ENCODE peak calls at places on chromosomes 11 and 22, in four cellular contexts. U is pancreas, A is body of pancreas, L is fibroblast of pulmonary artery. B is an unnamed sample.

GRCh38 chr11:11534981-11535380 is 86.8 kb downstream of the GALNT18 start:
- DNase-seq in U (no peak), A (peak), L (no peak), B (no peak)

GRCh38 chr11:33542921-33543320 is 157.7 kb downstream of the C11orf91 start:
- DNase-seq in U (no peak), A (peak), L (peak), B (peak)

GRCh38 chr22:24376002-24376401 is 51.4 kb upstream of the ADORA2A start:
- DNase-seq in U (no peak), A (no peak), L (no peak), B (no peak)

GRCh38 chr11:5153574-5154431 is 754 bp downstream of the OR52A1 start:
- DNase-seq in U (no peak), A (no peak), L (no peak), B (no peak)

GRCh38 chr22:47168900-47169800 is 406.7 kb downstream of the TBC1D22A start:
- DNase-seq in U (no peak), A (peak), L (peak), B (no peak)

GRCh38 chr11:69637956-69638871 is 2.7 kb upstream of the CCND1 start:
- DNase-seq in U (no peak), A (peak), L (peak), B (peak)

GRCh38 chr11:103773059-103773458 is 263.4 kb upstream of the DDI1 start:
- DNase-seq in U (no peak), A (no peak), L (peak), B (peak)

GRCh38 chr11:21177379-21177778 is 508.0 kb downstream of the NELL1 start:
- DNase-seq in U (no peak), A (no peak), L (no peak), B (no peak)

GRCh38 chr11:129280027-129280811 is 88.1 kb upstream of the ARHGAP32 start:
- DNase-seq in U (no peak), A (no peak), L (peak), B (peak)

GRCh38 chr11:17748044-17748443 is 13.5 kb downstream of the KCNC1 start:
- DNase-seq in U (no peak), A (no peak), L (no peak), B (no peak)

GRCh38 chr11:92875473-92875872 is 94.0 kb upstream of the MTNR1B start:
- DNase-seq in U (no peak), A (no peak), L (no peak), B (no peak)

GRCh38 chr11:92881940-92882339 is 87.5 kb upstream of the MTNR1B start:
- DNase-seq in U (no peak), A (no peak), L (no peak), B (no peak)

GRCh38 chr11:92879086-92879485 is 90.4 kb upstream of the MTNR1B start:
- DNase-seq in U (no peak), A (no peak), L (no peak), B (no peak)

GRCh38 chr11:92882828-92883611 is 86.4 kb upstream of the MTNR1B start:
- DNase-seq in U (no peak), A (no peak), L (no peak), B (no peak)

GRCh38 chr11:92880391-92880790 is 89.1 kb upstream of the MTNR1B start:
- DNase-seq in U (no peak), A (no peak), L (no peak), B (peak)
- TF ChIP-seq CTCF in U (no peak), A (no peak), L (no peak), B (no peak)

GRCh38 chr11:59898046-59898445 is 19.5 kb downstream of the OOSP3 start:
- DNase-seq in U (no peak), A (no peak), L (no peak), B (no peak)

GRCh38 chr11:59899532-59899931 is 20.9 kb downstream of the OOSP3 start:
- DNase-seq in U (no peak), A (no peak), L (peak), B (no peak)

GRCh38 chr11:59898652-59899051 is 20.1 kb downstream of the OOSP3 start:
- DNase-seq in U (no peak), A (no peak), L (no peak), B (no peak)

GRCh38 chr11:59901306-59901705 is 22.7 kb downstream of the OOSP3 start:
- DNase-seq in U (no peak), A (no peak), L (peak), B (peak)
- H3K4me3 ChIP-seq in U (no peak), A (no peak), L (peak), B (no peak)

GRCh38 chr11:47641585-47642098 is 717 bp downstream of the MTCH2 start:
- DNase-seq in U (no peak), A (no peak), L (no peak), B (peak)

GRCh38 chr11:47645500-47645899 is 3.1 kb upstream of the MTCH2 start:
- DNase-seq in U (no peak), A (no peak), L (no peak), B (no peak)

GRCh38 chr11:47642099-47642855 is at the start of gene MTCH2:
- DNase-seq in U (peak), A (peak), L (peak), B (peak)

DNA sequence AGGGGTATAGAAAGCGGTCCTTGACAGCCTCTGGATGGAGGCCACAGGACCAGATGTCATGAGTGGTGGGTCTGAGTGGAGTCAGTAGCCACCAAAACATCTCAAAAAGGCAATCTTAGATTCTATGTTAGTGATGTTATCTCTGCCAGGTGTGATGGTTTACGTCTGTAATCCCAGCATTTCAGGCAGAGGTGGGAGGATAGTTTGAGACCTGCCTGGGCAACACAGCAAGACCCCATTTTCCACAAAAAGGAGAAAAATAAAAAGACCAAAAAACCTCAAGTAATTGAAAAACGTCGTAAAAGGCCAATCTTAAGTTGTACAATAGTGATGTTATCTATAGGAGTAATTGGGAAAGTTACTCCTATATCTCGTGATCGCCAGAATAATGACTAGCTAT is 3.7 kb upstream of the MTCH2 start:
- DNase-seq in U (no peak), A (no peak), L (no peak), B (no peak)
- TF ChIP-seq CTCF in U (no peak), A (no peak), L (no peak), B (no peak)

GRCh38 chr22:27310966-27311665 is 490.4 kb downstream of the MN1 start:
- DNase-seq in U (no peak), A (no peak), L (no peak), B (no peak)
- H3K4me3 ChIP-seq in U (no peak), A (no peak), L (no peak), B (no peak)

GRCh38 chr22:26170795-26171194 is 1.5 kb downstream of the SEZ6L start:
- DNase-seq in U (peak), A (peak), L (no peak), B (no peak)

GRCh38 chr22:26170112-26170492 is 840 bp downstream of the SEZ6L start:
- DNase-seq in U (no peak), A (no peak), L (no peak), B (no peak)

GRCh38 chr22:26169312-26170111 is at the start of gene SEZ6L:
- DNase-seq in U (no peak), A (peak), L (no peak), B (no peak)

GRCh38 chr22:26174280-26174679 is 5.0 kb downstream of the SEZ6L start:
- DNase-seq in U (no peak), A (no peak), L (no peak), B (no peak)

DNA sequence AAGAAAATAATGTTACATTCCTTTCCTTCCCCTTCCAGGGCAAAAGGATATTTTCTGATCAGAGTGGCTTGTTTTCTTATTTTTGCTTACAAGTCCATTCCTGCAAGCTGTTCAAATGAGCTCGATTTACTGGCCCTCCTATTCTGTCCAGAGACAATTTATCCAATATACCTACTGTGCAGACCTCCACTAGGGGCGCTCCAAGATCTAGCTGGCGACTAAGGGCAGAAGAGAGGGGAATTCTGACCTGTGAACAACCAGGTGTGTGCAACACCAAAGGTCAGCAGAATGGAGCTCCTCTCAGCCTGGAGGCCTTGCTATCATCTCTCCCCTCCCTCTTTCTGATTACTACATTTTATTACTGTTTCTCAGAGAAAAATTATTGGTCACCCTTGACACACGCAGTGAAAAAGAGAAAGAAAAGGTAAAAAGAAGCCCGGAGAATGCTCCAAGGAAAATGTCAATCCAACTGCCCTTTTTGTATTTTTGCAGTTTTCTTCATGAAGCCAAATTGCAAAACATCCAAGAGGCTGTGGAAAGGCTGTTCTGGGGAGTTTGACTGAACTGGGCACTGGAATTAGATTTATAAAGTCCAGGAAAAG is 3.2 kb downstream of the SEZ6L start:
- DNase-seq in U (peak), A (peak), L (peak), B (peak)
- TF ChIP-seq CTCF in U (peak), A (peak), L (peak), B (peak)

GRCh38 chr11:124844664-124845079 is 20.6 kb upstream of the ROBO3 start:
- DNase-seq in U (no peak), A (no peak), L (no peak), B (no peak)

GRCh38 chr11:124846058-124846719 is 19.0 kb upstream of the ROBO3 start:
- DNase-seq in U (no peak), A (no peak), L (no peak), B (no peak)

GRCh38 chr11:124841186-124841585 is 24.0 kb upstream of the ROBO3 start:
- DNase-seq in U (no peak), A (no peak), L (no peak), B (no peak)

GRCh38 chr11:124841765-124842700 is 23.2 kb upstream of the ROBO3 start:
- DNase-seq in U (no peak), A (no peak), L (no peak), B (no peak)

GRCh38 chr11:124843616-124843910 is 21.7 kb upstream of the ROBO3 start:
- DNase-seq in U (no peak), A (no peak), L (no peak), B (no peak)
- H3K4me3 ChIP-seq in U (no peak), A (no peak), L (no peak), B (no peak)

GRCh38 chr11:58742981-58743880 is 11.5 kb upstream of the GLYAT start:
- DNase-seq in U (no peak), A (no peak), L (no peak), B (no peak)
- TF ChIP-seq CTCF in U (no peak), A (no peak), L (no peak), B (no peak)

GRCh38 chr11:66541892-66542291 is 4.0 kb downstream of the ZDHHC24 start:
- DNase-seq in U (no peak), A (no peak), L (no peak), B (no peak)
- H3K4me3 ChIP-seq in U (no peak), A (no peak), L (no peak), B (no peak)